ENCODE peak calls at places on chromosomes 4 and X, in eight cellular contexts. C is cardiac fibroblast, B is bronchial epithelial cell, Y is GM20000, D is ovary, U is psoas muscle, H is progenitor cell of endocrine pancreas, V is BE2C. X is an unnamed sample.

GRCh38 chrX:102517331-102517730 is 792 bp upstream of the TMSB15A start:
- DNase-seq in H (no peak), B (peak; percentile 13), Y (no peak), D (no peak), U (no peak), V (no peak), C (peak; percentile 3), X (no peak)

GRCh38 chr4:150746156-150746555 is 164.2 kb downstream of the MAB21L2 start:
- DNase-seq in Y (no peak), B (peak; percentile 7), D (no peak), C (peak; percentile 11), V (no peak), U (no peak), H (no peak), X (no peak)

GRCh38 chr4:38237139-38237538 is 276.9 kb downstream of the PTTG2 start:
- DNase-seq in C (peak; percentile 81), B (peak; percentile 98), H (no peak), V (no peak), Y (no peak), D (no peak), U (no peak), X (no peak)

GRCh38 chr4:875818-876423 is 50.0 kb upstream of the CPLX1 start:
- DNase-seq in B (no peak), D (no peak), H (no peak), U (no peak), Y (no peak), V (no peak), C (no peak), X (no peak)

GRCh38 chr4:568351-568652 is 7.8 kb downstream of the TMEM271 start:
- DNase-seq in B (no peak), V (no peak), C (no peak), H (no peak), Y (no peak), D (no peak), U (no peak), X (no peak)

GRCh38 chr4:7828011-7828720 is 111.5 kb downstream of the AFAP1 start:
- DNase-seq in V (no peak), Y (peak; percentile 45), H (no peak), U (peak; percentile 75), D (peak; percentile 82), C (peak; percentile 99), B (peak; percentile 98), X (no peak)

GRCh38 chr4:10030946-10031662 is 9.8 kb upstream of the SLC2A9 start:
- DNase-seq in D (no peak), B (no peak), V (no peak), Y (no peak), U (no peak), H (no peak), C (no peak), X (no peak)

GRCh38 chr4:89535251-89535650 is 227.7 kb upstream of the GPRIN3 start:
- DNase-seq in D (no peak), V (no peak), H (no peak), B (no peak), U (no peak), Y (no peak), C (no peak), X (no peak)

GRCh38 chrX:144006811-144007210 is 122.9 kb downstream of the UBE2NL start:
- DNase-seq in C (peak; percentile 35), Y (no peak), H (no peak), B (peak; percentile 84), U (no peak), D (no peak), V (no peak), X (no peak)

GRCh38 chr4:46450556-46450955 is 60.6 kb upstream of the GABRA2 start:
- DNase-seq in C (no peak), Y (no peak), D (no peak), U (no peak), H (no peak), V (no peak), B (no peak), X (no peak)

GRCh38 chr4:138405934-138406567 is 163.9 kb upstream of the SLC7A11 start:
- DNase-seq in V (no peak), Y (no peak), U (no peak), D (no peak), H (no peak), B (peak; percentile 89), C (peak; percentile 57), X (no peak)

GRCh38 chr4:121564840-121565375 is 131.9 kb downstream of the ANXA5 start:
- DNase-seq in H (no peak), U (no peak), C (no peak), B (no peak), V (no peak), Y (no peak), D (no peak), X (no peak)

GRCh38 chr4:158998624-158999023 is 104.3 kb upstream of the RAPGEF2 start:
- DNase-seq in D (no peak), C (no peak), V (no peak), B (peak; percentile 36), H (no peak), U (no peak), Y (no peak), X (no peak)

GRCh38 chr4:153233761-153234371 is 29.6 kb downstream of the TRIM2 start:
- DNase-seq in Y (no peak), C (peak; percentile 89), U (no peak), D (no peak), H (no peak), B (peak; percentile 88), V (no peak), X (no peak)

GRCh38 chr4:153227501-153227900 is 23.3 kb downstream of the TRIM2 start:
- DNase-seq in C (no peak), U (no peak), Y (no peak), D (no peak), H (no peak), B (no peak), V (no peak), X (no peak)

GRCh38 chr4:153228512-153229145 is 24.4 kb downstream of the TRIM2 start:
- DNase-seq in Y (no peak), B (no peak), D (no peak), H (no peak), C (no peak), U (no peak), V (no peak), X (no peak)

GRCh38 chr4:153234923-153235322 is 30.7 kb downstream of the TRIM2 start:
- DNase-seq in H (no peak), B (peak; percentile 38), U (no peak), V (no peak), C (peak; percentile 53), Y (no peak), D (no peak), X (no peak)

DNA sequence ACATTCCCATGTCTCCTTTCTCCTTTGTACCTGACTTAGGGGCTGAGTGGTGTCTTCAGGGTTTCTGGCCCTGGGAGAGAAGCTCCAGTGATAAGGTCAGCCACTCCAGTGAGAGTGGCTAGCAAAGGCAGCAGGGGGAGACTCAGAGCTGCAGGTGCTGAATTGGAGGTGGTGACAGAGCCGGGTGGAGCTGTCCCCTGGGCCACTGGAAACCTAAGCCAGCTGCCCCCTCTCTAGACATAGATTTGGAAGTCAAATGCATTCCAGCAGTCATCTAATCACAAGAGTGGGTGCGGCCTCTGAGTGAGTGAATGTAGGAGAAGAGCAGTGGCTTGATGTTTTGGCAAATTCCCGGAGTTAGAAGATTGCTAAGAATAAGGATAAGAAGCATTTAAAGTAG is 28.5 kb downstream of the TRIM2 start:
- DNase-seq in C (peak; percentile 48), Y (no peak), H (no peak), U (no peak), D (no peak), V (peak; percentile 57), B (no peak), X (peak; percentile 32)
- TF ChIP-seq CTCF in C (peak; percentile 21), Y (no peak), H (peak; percentile 45), U (no peak), D (no peak), V (peak; percentile 66), B (peak; percentile 10), X (no peak)

DNA sequence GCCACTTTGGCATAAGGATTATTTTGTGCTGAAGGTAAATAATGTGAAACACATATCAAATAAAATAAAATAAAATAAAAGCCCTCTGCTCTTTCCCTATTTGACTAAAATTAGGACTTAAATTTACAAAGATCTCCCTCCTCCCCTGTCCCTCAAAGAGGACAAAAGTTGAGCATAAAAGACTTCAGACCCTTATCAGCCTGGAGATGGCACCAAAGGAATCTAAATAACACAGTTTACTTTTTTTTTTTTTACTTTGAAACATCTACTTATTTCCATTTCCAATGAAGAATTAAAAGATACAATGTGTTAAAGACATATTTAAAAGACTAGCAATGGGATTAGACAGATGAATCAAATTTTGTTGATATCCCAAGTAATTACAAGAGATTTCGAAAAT is 89.7 kb downstream of the EPHA5 start:
- DNase-seq in H (no peak), C (peak; percentile 20), D (no peak), U (no peak), V (no peak), Y (no peak), B (no peak), X (no peak)
- TF ChIP-seq CTCF in H (no peak), C (no peak), D (no peak), U (no peak), V (peak; percentile 9), Y (no peak), B (no peak), X (no peak)

GRCh38 chrX:11787564-11787963 is 29.5 kb downstream of the MSL3 start:
- DNase-seq in U (peak; percentile 77), B (peak; percentile 42), C (peak; percentile 64), Y (no peak), V (peak; percentile 78), D (peak; percentile 73), H (peak; percentile 50), X (peak; percentile 80)
- TF ChIP-seq CTCF in U (peak; percentile 49), B (peak; percentile 66), C (peak; percentile 71), Y (no peak), V (peak; percentile 75), D (peak; percentile 48), H (peak; percentile 62), X (peak; percentile 71)

DNA sequence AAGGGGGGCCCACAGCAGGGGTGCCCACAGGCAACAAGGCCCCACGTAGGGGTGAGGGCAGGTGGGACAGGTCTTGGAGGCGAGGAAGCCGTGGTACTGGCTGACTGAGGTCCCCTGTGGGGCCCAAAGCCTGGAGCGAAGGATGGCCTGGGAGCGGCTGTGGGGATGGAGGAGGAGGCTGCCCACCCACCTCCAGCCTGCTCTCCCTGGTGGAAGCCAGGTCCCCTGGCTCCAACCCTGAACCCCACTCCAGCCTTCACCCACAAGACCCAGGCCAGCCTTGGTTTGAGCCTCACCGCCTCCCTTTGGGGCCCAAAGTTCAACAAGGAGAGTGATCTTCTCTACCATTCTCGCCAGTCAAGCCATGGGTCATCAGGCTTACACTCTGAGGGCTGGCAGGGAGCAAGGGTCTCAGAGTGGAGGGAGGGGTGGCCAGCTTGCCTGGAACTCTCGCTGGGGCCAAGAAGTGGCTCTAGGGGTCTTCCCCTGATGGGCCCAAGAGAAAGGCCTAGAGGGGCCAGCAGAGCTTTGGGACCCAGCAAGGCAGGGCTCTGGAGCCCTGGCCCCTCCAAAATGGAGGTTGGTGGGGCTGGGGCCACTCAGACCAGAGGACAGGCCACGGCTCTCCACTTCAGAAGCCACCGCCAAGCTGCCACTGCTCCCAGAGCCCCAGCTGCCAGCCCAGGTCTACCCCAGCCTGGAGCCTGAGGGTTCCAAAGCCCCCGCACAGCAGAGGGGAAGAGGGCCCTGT is 5.0 kb downstream of the PNCK start:
- DNase-seq in H (no peak), D (no peak), U (no peak), V (no peak), C (no peak), Y (no peak), B (no peak), X (no peak)
- TF ChIP-seq CTCF in H (no peak), D (no peak), U (no peak), V (no peak), C (no peak), Y (no peak), B (no peak), X (no peak)

X was measured in glutamatergic neuron.